ENCODE peak calls at places on chromosomes 11 and 22, in four cellular contexts. G is astrocyte of the spinal cord, E is SK-N-SH, M is Caco-2. L is an unnamed sample.

GRCh38 chr11:2342557-2342956 is 34.6 kb upstream of the CD81 start:
- DNase-seq in G (no peak), E (no peak), M (no peak), L (no peak)

GRCh38 chr11:35015621-35016387 is 99.4 kb downstream of the PDHX start:
- DNase-seq in G (no peak), E (no peak), M (no peak), L (no peak)

GRCh38 chr11:94658386-94658785 is 91.2 kb downstream of the PIWIL4 start:
- DNase-seq in G (no peak), E (no peak), M (peak), L (no peak)

GRCh38 chr11:134755535-134755934 is 343.5 kb upstream of the B3GAT1 start:
- DNase-seq in G (no peak), E (no peak), M (no peak), L (no peak)

GRCh38 chr22:39242809-39243442 is 1.9 kb downstream of the PDGFB start:
- DNase-seq in G (no peak), E (no peak), M (peak), L (peak)

GRCh38 chr11:33060271-33060670 is 20.9 kb downstream of the TCP11L1 start:
- DNase-seq in G (no peak), E (no peak), M (no peak), L (no peak)

GRCh38 chr11:72988796-72989195 is 153.3 kb downstream of the FCHSD2 start:
- DNase-seq in G (no peak), E (no peak), M (no peak), L (no peak)

GRCh38 chr22:19130959-19131684 is at the start of gene TSSK2:
- DNase-seq in G (no peak), E (no peak), M (no peak), L (no peak)

GRCh38 chr22:28123989-28124766 is 205.1 kb upstream of the PITPNB start:
- DNase-seq in G (no peak), E (no peak), M (no peak), L (no peak)

GRCh38 chr11:134530826-134531225 is 118.8 kb upstream of the B3GAT1 start:
- DNase-seq in G (no peak), E (no peak), M (no peak), L (peak)

DNA sequence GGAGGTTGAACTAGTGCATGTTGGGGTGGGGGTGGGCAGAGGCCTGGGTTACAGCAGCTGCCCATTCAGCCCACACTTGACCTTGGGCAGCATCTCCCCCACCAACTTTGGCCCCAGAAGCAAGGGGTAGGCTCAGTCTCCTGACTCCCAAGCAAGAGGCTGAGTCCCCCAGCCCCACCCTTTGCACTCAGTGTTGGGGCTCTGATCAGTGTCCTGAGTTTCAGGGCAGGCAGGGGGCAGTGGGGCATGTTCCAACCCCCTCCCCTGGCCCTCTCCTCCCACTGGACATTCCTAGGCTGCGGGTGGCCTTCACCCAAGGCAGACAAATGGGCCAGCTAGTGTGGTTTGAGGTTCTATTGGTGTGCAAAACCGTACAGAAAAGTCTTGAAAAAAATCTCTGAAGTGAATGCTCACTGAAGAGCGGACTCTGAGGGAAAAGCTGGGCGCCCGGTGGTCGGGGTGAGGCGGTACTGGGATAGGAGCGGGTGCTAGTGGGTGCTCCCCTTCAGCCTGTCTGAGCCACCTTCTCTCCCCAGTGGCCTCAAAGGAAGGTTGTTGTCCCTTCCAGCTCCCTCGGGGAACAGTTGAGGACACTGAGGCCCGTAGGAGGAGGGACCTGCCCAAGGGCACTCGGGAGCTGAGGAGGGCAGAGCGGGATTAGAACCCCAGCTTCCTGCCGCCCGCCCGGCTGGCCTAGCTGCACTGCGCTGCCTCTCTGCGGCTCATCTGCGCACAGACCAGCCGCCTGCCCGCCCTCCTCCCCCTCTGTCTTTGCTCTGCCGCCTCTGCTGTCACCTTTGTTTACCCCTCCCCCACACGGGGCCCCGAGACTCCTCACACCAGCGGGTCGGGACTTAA is 4.0 kb downstream of the KCNC1 start:
- DNase-seq in G (no peak), E (no peak), M (peak), L (no peak)
- H3K4me3 ChIP-seq in G (no peak), E (no peak), M (no peak), L (no peak)

GRCh38 chr22:45842141-45842831 is 134.7 kb downstream of the WNT7B start:
- DNase-seq in G (peak), E (no peak), M (no peak), L (no peak)
- H3K4me3 ChIP-seq in G (no peak), E (no peak), M (no peak), L (no peak)

GRCh38 chr11:47184711-47185304 is 1.4 kb downstream of the PACSIN3 start:
- DNase-seq in G (no peak), E (peak), M (no peak), L (no peak)
- H3K4me3 ChIP-seq in G (peak), E (no peak), M (peak), L (peak)

GRCh38 chr11:45921561-45922424 is 663 bp upstream of the LARGE2 start:
- DNase-seq in G (no peak), E (peak), M (peak), L (peak)
- H3K4me3 ChIP-seq in G (no peak), E (no peak), M (peak), L (peak)

GRCh38 chr11:67280341-67280790 is 8.7 kb upstream of the ANKRD13D start:
- DNase-seq in G (no peak), E (no peak), M (no peak), L (no peak)
- H3K4me3 ChIP-seq in G (no peak), E (no peak), M (no peak), L (no peak)

GRCh38 chr11:68870470-68870869 is 28.8 kb upstream of the CPT1A start:
- DNase-seq in G (no peak), E (no peak), M (no peak), L (no peak)
- H3K4me3 ChIP-seq in G (no peak), E (no peak), M (peak), L (peak)

GRCh38 chr11:64247729-64248531 is 1.2 kb upstream of the PPP1R14B start:
- DNase-seq in G (no peak), E (no peak), M (no peak), L (no peak)

GRCh38 chr11:64246874-64247728 is at the start of gene PPP1R14B:
- DNase-seq in G (peak), E (peak), M (peak), L (peak)

GRCh38 chr11:64249563-64250405 is 1.5 kb upstream of the PLCB3 start:
- DNase-seq in G (no peak), E (no peak), M (no peak), L (no peak)

GRCh38 chr11:64249038-64249437 is 2.3 kb upstream of the PLCB3 start:
- DNase-seq in G (no peak), E (no peak), M (no peak), L (no peak)

DNA sequence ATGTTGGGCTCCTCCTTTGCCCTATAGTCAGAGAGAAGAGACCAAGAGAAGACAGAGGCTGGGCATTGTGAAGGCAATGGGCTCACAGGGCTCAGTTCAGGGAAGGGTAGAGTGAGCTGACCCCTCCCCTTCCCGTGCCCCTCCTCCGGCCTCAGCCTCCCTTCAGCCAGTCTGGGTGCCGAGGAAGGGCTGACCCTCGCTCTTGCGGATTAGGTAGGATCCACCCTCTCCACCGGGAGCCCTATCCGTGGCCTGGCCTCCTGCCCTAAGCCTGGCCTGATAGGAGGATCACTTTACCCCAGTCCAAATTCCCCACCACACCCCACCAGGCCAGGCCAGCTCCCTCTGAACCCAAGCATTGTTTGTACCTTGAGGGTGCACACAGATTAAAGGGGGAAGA is 1.8 kb upstream of the PPP1R14B start:
- DNase-seq in G (no peak), E (no peak), M (no peak), L (no peak)
- H3K4me3 ChIP-seq in G (no peak), E (no peak), M (no peak), L (no peak)

GRCh38 chr22:25405854-25406509 is 158.5 kb upstream of the GRK3 start:
- DNase-seq in G (no peak), E (no peak), M (no peak), L (no peak)
- H3K4me3 ChIP-seq in G (peak), E (peak), M (peak), L (peak)

DNA sequence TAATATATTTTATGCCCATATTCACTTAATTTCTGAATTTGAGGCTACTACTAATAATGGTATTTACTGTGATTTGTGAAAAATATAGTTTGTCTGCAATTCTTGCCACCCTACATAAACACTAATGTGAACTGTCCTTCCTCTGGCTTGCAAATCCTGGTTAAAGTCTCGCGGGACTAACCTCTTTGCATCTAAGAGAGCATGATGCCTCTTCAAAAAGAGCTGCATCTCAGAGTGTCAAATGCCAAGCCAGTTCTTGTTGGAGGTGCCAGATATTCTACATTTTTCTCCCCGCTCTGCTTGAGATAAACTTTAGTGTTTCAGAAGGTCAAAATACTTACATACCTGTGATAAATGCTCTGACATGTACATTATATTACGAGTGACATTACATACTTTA is 2.1 kb downstream of the ARHGAP42 start:
- DNase-seq in G (no peak), E (no peak), M (no peak), L (no peak)
- H3K4me3 ChIP-seq in G (peak), E (no peak), M (no peak), L (no peak)